ENCODE peak calls at places on chromosomes 3 and 15, in six cellular contexts. P, G, R, S, Q and D are unnamed samples.

GRCh38 chr15:39124155-39124924 is 456.5 kb upstream of the THBS1 start:
- DNase-seq in P (no peak), G (no peak), R (no peak), S (no peak), Q (no peak), D (no peak)

GRCh38 chr15:55992769-55993110 is 672 bp downstream of the NEDD4 start:
- DNase-seq in P (no peak), G (no peak), R (no peak), S (no peak), Q (no peak), D (peak; percentile 34)

GRCh38 chr3:54515439-54516213 is 393.3 kb downstream of the CACNA2D3 start:
- DNase-seq in P (no peak), G (no peak), R (no peak), S (no peak), Q (no peak), D (no peak)

GRCh38 chr3:8212794-8213193 is 288.8 kb upstream of the LMCD1 start:
- DNase-seq in P (no peak), G (no peak), R (no peak), S (no peak), Q (no peak), D (no peak)

GRCh38 chr3:72950801-72951200 is 45.8 kb upstream of the PPP4R2 start:
- DNase-seq in P (no peak), G (no peak), R (no peak), S (no peak), Q (no peak), D (no peak)

GRCh38 chr15:73637527-73637926 is 4.3 kb upstream of the NPTN start:
- DNase-seq in P (no peak), G (no peak), R (no peak), S (no peak), Q (peak; percentile 93), D (no peak)

GRCh38 chr3:25831578-25831977 is 41.7 kb downstream of the OXSM start:
- DNase-seq in P (no peak), G (no peak), R (no peak), S (peak; percentile 55), Q (no peak), D (peak; percentile 28)

GRCh38 chr15:65887565-65887964 is 18.3 kb downstream of the RAB11A start:
- DNase-seq in P (no peak), G (no peak), R (peak; percentile 46), S (no peak), Q (no peak), D (no peak)

GRCh38 chr3:186427627-186428026 is 65.6 kb upstream of the DGKG start:
- DNase-seq in P (no peak), G (no peak), R (no peak), S (no peak), Q (no peak), D (no peak)

GRCh38 chr15:92011611-92012367 is 158.3 kb downstream of the SLCO3A1 start:
- DNase-seq in P (no peak), G (no peak), R (no peak), S (peak; percentile 70), Q (no peak), D (no peak)

GRCh38 chr3:128804017-128804816 is 75.2 kb upstream of the ACAD9 start:
- DNase-seq in P (no peak), G (no peak), R (peak; percentile 50), S (no peak), Q (no peak), D (peak; percentile 16)

GRCh38 chr3:147773236-147773635 is 364.1 kb downstream of the ZIC1 start:
- DNase-seq in P (no peak), G (no peak), R (no peak), S (no peak), Q (no peak), D (no peak)

GRCh38 chr15:93034512-93034911 is 54.5 kb downstream of the RGMA start:
- DNase-seq in P (no peak), G (no peak), R (no peak), S (no peak), Q (no peak), D (no peak)

GRCh38 chr3:183631715-183632114 is 3.7 kb upstream of the KLHL24 start:
- DNase-seq in P (no peak), G (no peak), R (no peak), S (no peak), Q (no peak), D (no peak)

GRCh38 chr3:71112576-71112975 is 471.0 kb downstream of the FOXP1 start:
- DNase-seq in P (no peak), G (no peak), R (no peak), S (no peak), Q (no peak), D (no peak)